ENCODE peak calls at places on chromosomes 4 and X, in seven cellular contexts. H is SJSA1, C is amygdala, K is GM23338, G is lower leg skin, T is T-cell, U is H7. A is an unnamed sample.

GRCh38 chrX:112851161-112851779 is 10.6 kb upstream of the AMOT start:
- DNase-seq in H (no peak), C (no peak), K (no peak), G (no peak), T (no peak), U (peak), A (no peak)

GRCh38 chr4:150609131-150609530 is 27.2 kb downstream of the MAB21L2 start:
- DNase-seq in H (no peak), C (no peak), K (no peak), G (no peak), T (no peak), U (no peak), A (no peak)

GRCh38 chrX:131621650-131622049 is 77.8 kb downstream of the OR13H1 start:
- DNase-seq in H (no peak), C (no peak), K (no peak), G (no peak), T (no peak), U (no peak), A (no peak)

GRCh38 chr4:76997454-76997853 is 47.9 kb downstream of the SEPTIN11 start:
- DNase-seq in H (no peak), C (peak), K (no peak), G (no peak), T (no peak), U (no peak), A (no peak)

GRCh38 chr4:153603258-153603657 is 80.8 kb upstream of the TLR2 start:
- DNase-seq in H (no peak), C (no peak), K (no peak), G (no peak), T (no peak), U (no peak), A (no peak)

GRCh38 chr4:85498068-85498733 is 23.3 kb downstream of the ARHGAP24 start:
- DNase-seq in H (peak), C (peak), K (no peak), G (peak), T (no peak), U (no peak), A (peak)

GRCh38 chrX:9704876-9705465 is 60.7 kb downstream of the GPR143 start:
- DNase-seq in H (no peak), C (no peak), K (no peak), G (no peak), T (no peak), U (no peak), A (no peak)

GRCh38 chr4:24006269-24006668 is 116.4 kb upstream of the PPARGC1A start:
- DNase-seq in H (no peak), C (no peak), K (no peak), G (no peak), T (no peak), U (no peak), A (no peak)

GRCh38 chrX:25012433-25012735 is 3.4 kb downstream of the ARX start:
- DNase-seq in H (no peak), C (no peak), K (peak), G (no peak), T (no peak), U (peak), A (no peak)

GRCh38 chr4:6469144-6469543 is 3.3 kb downstream of the PPP2R2C start:
- DNase-seq in H (no peak), C (no peak), K (no peak), G (peak), T (no peak), U (no peak), A (peak)

GRCh38 chr4:161522031-161522430 is 641.8 kb downstream of the FSTL5 start:
- DNase-seq in H (no peak), C (no peak), K (no peak), G (no peak), T (no peak), U (no peak), A (no peak)

GRCh38 chr4:88659061-88659889 is 38.4 kb downstream of the NAP1L5 start:
- DNase-seq in H (peak), C (no peak), K (peak), G (peak), T (peak), U (peak), A (peak)

GRCh38 chrX:37905436-37906147 is 58.2 kb upstream of the DYNLT3 start:
- DNase-seq in H (peak), C (no peak), K (peak), G (no peak), T (no peak), U (peak), A (no peak)